ENCODE peak calls at places on chromosome 12, in six cellular contexts. One of them, this sample, is unnamed.

GRCh38 chr12:108805136-108805535 is 52.2 kb downstream of the SSH1 start:
- DNase-seq in upper lobe of left lung: no peak
- DNase-seq in transverse colon: no peak
- DNase-seq in HepG2: no peak
- DNase-seq in stomach: no peak
- DNase-seq in esophagus muscularis mucosa: no peak
- DNase-seq in this sample: no peak

GRCh38 chr12:54019924-54020586 is 8.2 kb upstream of the HOXC6 start:
- DNase-seq in upper lobe of left lung: no peak
- DNase-seq in transverse colon: no peak
- DNase-seq in HepG2: no peak
- DNase-seq in stomach: no peak
- DNase-seq in esophagus muscularis mucosa: no peak
- DNase-seq in this sample: no peak

GRCh38 chr12:103915306-103915705 is 14.9 kb upstream of the HSP90B1 start:
- DNase-seq in upper lobe of left lung: no peak
- DNase-seq in transverse colon: no peak
- DNase-seq in HepG2: no peak
- DNase-seq in stomach: no peak
- DNase-seq in esophagus muscularis mucosa: no peak
- DNase-seq in this sample: no peak

GRCh38 chr12:50525422-50525821 is 20.6 kb downstream of the DIP2B start:
- DNase-seq in upper lobe of left lung: no peak
- DNase-seq in transverse colon: no peak
- DNase-seq in HepG2: no peak
- DNase-seq in stomach: no peak
- DNase-seq in esophagus muscularis mucosa: no peak
- DNase-seq in this sample: no peak

GRCh38 chr12:104422441-104422840 is 34.3 kb upstream of the CHST11 start:
- DNase-seq in upper lobe of left lung: no peak
- DNase-seq in transverse colon: no peak
- DNase-seq in HepG2: no peak
- DNase-seq in stomach: no peak
- DNase-seq in esophagus muscularis mucosa: no peak
- DNase-seq in this sample: no peak

GRCh38 chr12:106865685-106866084 is 90.0 kb upstream of the TMEM263 start:
- DNase-seq in upper lobe of left lung: no peak
- DNase-seq in transverse colon: no peak
- DNase-seq in HepG2: no peak
- DNase-seq in stomach: no peak
- DNase-seq in esophagus muscularis mucosa: no peak
- DNase-seq in this sample: no peak

GRCh38 chr12:15856097-15856982 is 25.8 kb upstream of the STRAP start:
- DNase-seq in upper lobe of left lung: no peak
- DNase-seq in transverse colon: peak
- DNase-seq in HepG2: peak
- DNase-seq in stomach: peak
- DNase-seq in esophagus muscularis mucosa: no peak
- DNase-seq in this sample: no peak

GRCh38 chr12:3252416-3252815 is 175.2 kb downstream of the TSPAN9 start:
- DNase-seq in upper lobe of left lung: peak
- DNase-seq in transverse colon: peak
- DNase-seq in HepG2: no peak
- DNase-seq in stomach: peak
- DNase-seq in esophagus muscularis mucosa: peak
- DNase-seq in this sample: peak

GRCh38 chr12:2183556-2184541 is 131.1 kb downstream of the CACNA1C start:
- DNase-seq in upper lobe of left lung: no peak
- DNase-seq in transverse colon: no peak
- DNase-seq in HepG2: peak
- DNase-seq in stomach: no peak
- DNase-seq in esophagus muscularis mucosa: no peak
- DNase-seq in this sample: peak

GRCh38 chr12:65121049-65121955 is at the start of gene WIF1:
- DNase-seq in upper lobe of left lung: peak
- DNase-seq in transverse colon: peak
- DNase-seq in HepG2: no peak
- DNase-seq in stomach: peak
- DNase-seq in esophagus muscularis mucosa: no peak
- DNase-seq in this sample: peak

GRCh38 chr12:28114488-28114887 is 75.8 kb upstream of the CCDC91 start:
- DNase-seq in upper lobe of left lung: no peak
- DNase-seq in transverse colon: no peak
- DNase-seq in HepG2: no peak
- DNase-seq in stomach: no peak
- DNase-seq in esophagus muscularis mucosa: no peak
- DNase-seq in this sample: no peak

GRCh38 chr12:78885466-78885865 is 20.9 kb downstream of the SYT1 start:
- DNase-seq in upper lobe of left lung: no peak
- DNase-seq in transverse colon: no peak
- DNase-seq in HepG2: no peak
- DNase-seq in stomach: no peak
- DNase-seq in esophagus muscularis mucosa: no peak
- DNase-seq in this sample: no peak

GRCh38 chr12:92442782-92443181 is 260.0 kb upstream of the PLEKHG7 start:
- DNase-seq in upper lobe of left lung: no peak
- DNase-seq in transverse colon: no peak
- DNase-seq in HepG2: no peak
- DNase-seq in stomach: no peak
- DNase-seq in esophagus muscularis mucosa: no peak
- DNase-seq in this sample: no peak

GRCh38 chr12:70217416-70217815 is 25.8 kb upstream of the CNOT2 start:
- DNase-seq in upper lobe of left lung: no peak
- DNase-seq in transverse colon: no peak
- DNase-seq in HepG2: no peak
- DNase-seq in stomach: no peak
- DNase-seq in esophagus muscularis mucosa: no peak
- DNase-seq in this sample: no peak

GRCh38 chr12:56391721-56392120 is 29.1 kb upstream of the APOF start:
- DNase-seq in upper lobe of left lung: no peak
- DNase-seq in transverse colon: no peak
- DNase-seq in HepG2: no peak
- DNase-seq in stomach: no peak
- DNase-seq in esophagus muscularis mucosa: no peak
- DNase-seq in this sample: no peak

GRCh38 chr12:47747115-47747514 is 11.6 kb downstream of the RAPGEF3 start:
- DNase-seq in upper lobe of left lung: no peak
- DNase-seq in transverse colon: no peak
- DNase-seq in HepG2: no peak
- DNase-seq in stomach: no peak
- DNase-seq in esophagus muscularis mucosa: no peak
- DNase-seq in this sample: no peak

GRCh38 chr12:107990325-107990724 is 138.8 kb upstream of the WSCD2 start:
- DNase-seq in upper lobe of left lung: no peak
- DNase-seq in transverse colon: peak
- DNase-seq in HepG2: peak
- DNase-seq in stomach: no peak
- DNase-seq in esophagus muscularis mucosa: peak
- DNase-seq in this sample: no peak

GRCh38 chr12:15453613-15454012 is 131.3 kb downstream of the PTPRO start:
- DNase-seq in upper lobe of left lung: no peak
- DNase-seq in transverse colon: no peak
- DNase-seq in HepG2: no peak
- DNase-seq in stomach: no peak
- DNase-seq in esophagus muscularis mucosa: no peak
- DNase-seq in this sample: no peak

GRCh38 chr12:44342371-44342770 is 506.5 kb downstream of the TMEM117 start:
- DNase-seq in upper lobe of left lung: no peak
- DNase-seq in transverse colon: no peak
- DNase-seq in HepG2: no peak
- DNase-seq in stomach: no peak
- DNase-seq in esophagus muscularis mucosa: no peak
- DNase-seq in this sample: no peak

GRCh38 chr12:52182456-52182855 is 9.4 kb downstream of the KRT80 start:
- DNase-seq in upper lobe of left lung: no peak
- DNase-seq in transverse colon: no peak
- DNase-seq in HepG2: no peak
- DNase-seq in stomach: no peak
- DNase-seq in esophagus muscularis mucosa: no peak
- DNase-seq in this sample: no peak
- TF ChIP-seq POLR2AphosphoS5 in upper lobe of left lung: no peak
- TF ChIP-seq POLR2AphosphoS5 in transverse colon: no peak
- TF ChIP-seq POLR2AphosphoS5 in HepG2: no peak
- TF ChIP-seq POLR2AphosphoS5 in stomach: no peak
- TF ChIP-seq POLR2AphosphoS5 in esophagus muscularis mucosa: no peak
- TF ChIP-seq POLR2AphosphoS5 in this sample: no peak

GRCh38 chr12:9367201-9367600 is 159.0 kb upstream of the PZP start:
- DNase-seq in upper lobe of left lung: no peak
- DNase-seq in transverse colon: no peak
- DNase-seq in HepG2: no peak
- DNase-seq in stomach: no peak
- DNase-seq in esophagus muscularis mucosa: peak
- DNase-seq in this sample: no peak

GRCh38 chr12:9365296-9365695 is 157.1 kb upstream of the PZP start:
- DNase-seq in upper lobe of left lung: no peak
- DNase-seq in transverse colon: no peak
- DNase-seq in HepG2: no peak
- DNase-seq in stomach: no peak
- DNase-seq in esophagus muscularis mucosa: peak
- DNase-seq in this sample: no peak

GRCh38 chr12:9363145-9363544 is 154.9 kb upstream of the PZP start:
- DNase-seq in upper lobe of left lung: no peak
- DNase-seq in transverse colon: no peak
- DNase-seq in HepG2: no peak
- DNase-seq in stomach: no peak
- DNase-seq in esophagus muscularis mucosa: no peak
- DNase-seq in this sample: no peak

GRCh38 chr12:9361879-9362326 is 153.7 kb upstream of the PZP start:
- DNase-seq in upper lobe of left lung: no peak
- DNase-seq in transverse colon: no peak
- DNase-seq in HepG2: no peak
- DNase-seq in stomach: no peak
- DNase-seq in esophagus muscularis mucosa: no peak
- DNase-seq in this sample: no peak

DNA sequence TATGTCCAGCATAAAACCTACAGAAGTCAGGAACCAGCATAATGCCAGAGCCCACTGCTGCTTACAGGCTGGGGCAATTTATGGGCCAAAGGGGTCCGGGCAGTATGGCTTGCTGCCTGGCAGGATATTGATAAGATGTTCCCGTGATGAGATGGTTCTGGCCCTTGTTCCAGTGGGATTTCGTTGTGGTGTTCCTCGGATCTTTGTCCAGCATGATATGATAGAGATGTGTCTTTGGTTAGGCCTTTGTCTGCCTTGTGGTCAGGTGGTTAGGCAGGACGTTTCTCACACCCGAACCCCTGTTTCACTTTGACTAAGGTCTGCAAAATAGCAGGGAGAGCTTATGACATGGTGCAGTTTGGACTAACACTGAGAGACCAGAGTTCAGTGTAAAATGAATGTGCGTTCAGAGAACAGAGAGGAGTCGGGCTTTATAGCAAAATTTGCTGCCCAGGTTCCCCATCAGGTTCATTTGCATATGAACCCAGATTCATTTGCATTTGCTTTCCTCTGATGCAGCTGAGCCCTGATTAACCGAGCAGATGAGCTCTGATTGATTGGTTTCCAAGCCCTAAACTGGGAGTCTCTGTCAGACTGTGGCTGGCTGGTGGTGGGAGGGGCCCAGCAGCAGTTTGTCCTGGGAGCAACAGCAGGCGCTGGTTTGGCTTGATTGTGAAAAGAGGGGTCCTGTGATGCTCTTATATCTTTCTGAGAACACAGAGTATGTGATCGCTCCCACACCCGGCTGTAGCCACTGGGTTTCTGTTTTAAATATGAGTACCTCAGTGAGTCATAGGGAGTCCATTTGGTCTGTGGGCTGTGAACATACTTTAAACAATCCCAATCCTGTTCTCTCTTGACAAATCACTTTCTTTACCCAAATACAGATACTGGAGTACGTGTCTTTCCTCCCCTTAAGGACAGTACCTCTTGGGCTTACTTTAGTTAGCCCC is 156.3 kb upstream of the PZP start:
- DNase-seq in upper lobe of left lung: no peak
- DNase-seq in transverse colon: peak
- DNase-seq in HepG2: peak
- DNase-seq in stomach: no peak
- DNase-seq in esophagus muscularis mucosa: peak
- DNase-seq in this sample: no peak
- TF ChIP-seq EP300 in upper lobe of left lung: no peak
- TF ChIP-seq EP300 in transverse colon: no peak
- TF ChIP-seq EP300 in HepG2: no peak
- TF ChIP-seq EP300 in stomach: no peak
- TF ChIP-seq EP300 in esophagus muscularis mucosa: no peak
- TF ChIP-seq EP300 in this sample: no peak

DNA sequence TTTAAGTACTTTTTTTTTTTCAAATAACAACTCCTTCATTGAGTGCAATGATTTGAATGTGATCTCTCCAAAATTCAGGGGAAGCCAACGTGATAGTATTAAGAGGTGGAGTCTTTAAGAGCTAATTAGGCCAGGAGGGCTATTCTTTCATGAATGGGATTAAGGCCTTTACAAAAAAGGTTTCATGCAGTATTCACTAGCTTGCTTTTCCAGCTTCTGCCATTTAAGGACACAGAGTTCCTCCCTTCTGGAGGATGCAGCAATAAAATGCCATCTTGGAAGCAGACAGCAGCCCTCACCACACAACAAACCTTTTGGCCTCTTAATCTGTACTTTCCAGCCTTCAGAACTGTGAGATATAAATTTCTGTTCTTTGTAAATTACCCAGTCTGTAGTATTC is 586.8 kb upstream of the LMO3 start:
- DNase-seq in upper lobe of left lung: no peak
- DNase-seq in transverse colon: no peak
- DNase-seq in HepG2: no peak
- DNase-seq in stomach: no peak
- DNase-seq in esophagus muscularis mucosa: no peak
- DNase-seq in this sample: no peak
- TF ChIP-seq POLR2AphosphoS5 in upper lobe of left lung: no peak
- TF ChIP-seq POLR2AphosphoS5 in transverse colon: no peak
- TF ChIP-seq POLR2AphosphoS5 in HepG2: no peak
- TF ChIP-seq POLR2AphosphoS5 in stomach: no peak
- TF ChIP-seq POLR2AphosphoS5 in esophagus muscularis mucosa: no peak
- TF ChIP-seq POLR2AphosphoS5 in this sample: no peak

DNA sequence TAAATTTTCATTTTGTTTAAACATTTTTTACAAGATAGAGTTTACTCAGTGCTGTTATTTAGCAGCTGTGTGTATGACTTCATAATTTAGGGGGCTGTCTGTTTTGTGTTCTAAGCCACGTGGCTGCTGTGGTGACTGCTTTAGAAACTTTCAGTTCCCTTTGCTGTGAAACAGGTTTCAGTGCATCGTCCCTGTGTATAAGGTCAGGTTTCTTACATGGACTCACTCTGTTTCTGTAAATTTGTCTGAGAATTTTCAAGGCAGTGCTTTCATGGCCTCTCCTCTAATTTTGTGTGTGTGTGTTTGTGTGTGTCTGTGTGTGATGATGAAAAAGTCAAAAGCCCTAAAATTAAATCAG is 32.4 kb downstream of the BICD1 start:
- DNase-seq in upper lobe of left lung: no peak
- DNase-seq in transverse colon: peak
- DNase-seq in HepG2: no peak
- DNase-seq in stomach: no peak
- DNase-seq in esophagus muscularis mucosa: no peak
- DNase-seq in this sample: no peak
- TF ChIP-seq EP300 in upper lobe of left lung: no peak
- TF ChIP-seq EP300 in transverse colon: no peak
- TF ChIP-seq EP300 in HepG2: no peak
- TF ChIP-seq EP300 in stomach: no peak
- TF ChIP-seq EP300 in esophagus muscularis mucosa: no peak
- TF ChIP-seq EP300 in this sample: no peak

This sample was measured in sigmoid colon.